ENCODE peak calls at places on chromosomes 11 and 22, in eight cellular contexts. One of them, this sample, is unnamed.

GRCh38 chr11:114036156-114036811 is 23.2 kb upstream of the ZBTB16 start:
- DNase-seq in Peyer's patch: peak
- DNase-seq in activated naive CD4-positive, alpha-beta T cell treated with Interleukin-2 at 50 U/mL for 16 hours: peak
- DNase-seq in stimulated activated CD4-positive, alpha-beta T cell treated with anti-CD3 and anti-CD28 coated beads, Interleukin-4, amount 100 ng/mL, for 4 hours: peak
- DNase-seq in dorsolateral prefrontal cortex: peak
- DNase-seq in brain microvascular endothelial cell: no peak
- DNase-seq in right lobe of liver: peak
- DNase-seq in Kasumi-1: peak
- DNase-seq in this sample: no peak

GRCh38 chr22:27110985-27111451 is 453.6 kb downstream of the MIAT start:
- DNase-seq in right lobe of liver: no peak
- DNase-seq in stimulated activated CD4-positive, alpha-beta T cell treated with anti-CD3 and anti-CD28 coated beads, Interleukin-4, amount 100 ng/mL, for 4 hours: no peak
- DNase-seq in Kasumi-1: no peak
- DNase-seq in dorsolateral prefrontal cortex: no peak
- DNase-seq in Peyer's patch: no peak
- DNase-seq in brain microvascular endothelial cell: peak
- DNase-seq in activated naive CD4-positive, alpha-beta T cell treated with Interleukin-2 at 50 U/mL for 16 hours: no peak
- DNase-seq in this sample: no peak

GRCh38 chr11:19345848-19346681 is 105.3 kb upstream of the E2F8 start:
- DNase-seq in dorsolateral prefrontal cortex: peak
- DNase-seq in brain microvascular endothelial cell: no peak
- DNase-seq in stimulated activated CD4-positive, alpha-beta T cell treated with anti-CD3 and anti-CD28 coated beads, Interleukin-4, amount 100 ng/mL, for 4 hours: no peak
- DNase-seq in activated naive CD4-positive, alpha-beta T cell treated with Interleukin-2 at 50 U/mL for 16 hours: no peak
- DNase-seq in Kasumi-1: no peak
- DNase-seq in right lobe of liver: peak
- DNase-seq in Peyer's patch: no peak
- DNase-seq in this sample: no peak

GRCh38 chr11:131652231-131652630 is 281.8 kb downstream of the NTM start:
- DNase-seq in dorsolateral prefrontal cortex: no peak
- DNase-seq in right lobe of liver: no peak
- DNase-seq in Kasumi-1: no peak
- DNase-seq in activated naive CD4-positive, alpha-beta T cell treated with Interleukin-2 at 50 U/mL for 16 hours: no peak
- DNase-seq in brain microvascular endothelial cell: no peak
- DNase-seq in Peyer's patch: no peak
- DNase-seq in stimulated activated CD4-positive, alpha-beta T cell treated with anti-CD3 and anti-CD28 coated beads, Interleukin-4, amount 100 ng/mL, for 4 hours: no peak
- DNase-seq in this sample: no peak

GRCh38 chr11:124812876-124813275 is 12.7 kb upstream of the MSANTD2 start:
- DNase-seq in Peyer's patch: no peak
- DNase-seq in Kasumi-1: no peak
- DNase-seq in brain microvascular endothelial cell: no peak
- DNase-seq in right lobe of liver: no peak
- DNase-seq in activated naive CD4-positive, alpha-beta T cell treated with Interleukin-2 at 50 U/mL for 16 hours: no peak
- DNase-seq in stimulated activated CD4-positive, alpha-beta T cell treated with anti-CD3 and anti-CD28 coated beads, Interleukin-4, amount 100 ng/mL, for 4 hours: no peak
- DNase-seq in dorsolateral prefrontal cortex: no peak
- DNase-seq in this sample: no peak

GRCh38 chr11:64318694-64319420 is 936 bp downstream of the PRDX5 start:
- DNase-seq in right lobe of liver: no peak
- DNase-seq in brain microvascular endothelial cell: no peak
- DNase-seq in activated naive CD4-positive, alpha-beta T cell treated with Interleukin-2 at 50 U/mL for 16 hours: no peak
- DNase-seq in Kasumi-1: no peak
- DNase-seq in Peyer's patch: no peak
- DNase-seq in dorsolateral prefrontal cortex: no peak
- DNase-seq in stimulated activated CD4-positive, alpha-beta T cell treated with anti-CD3 and anti-CD28 coated beads, Interleukin-4, amount 100 ng/mL, for 4 hours: no peak
- DNase-seq in this sample: no peak

GRCh38 chr11:1224491-1225385 is 1.9 kb downstream of the MUC5B start:
- DNase-seq in brain microvascular endothelial cell: no peak
- DNase-seq in dorsolateral prefrontal cortex: no peak
- DNase-seq in stimulated activated CD4-positive, alpha-beta T cell treated with anti-CD3 and anti-CD28 coated beads, Interleukin-4, amount 100 ng/mL, for 4 hours: no peak
- DNase-seq in activated naive CD4-positive, alpha-beta T cell treated with Interleukin-2 at 50 U/mL for 16 hours: no peak
- DNase-seq in Kasumi-1: no peak
- DNase-seq in Peyer's patch: no peak
- DNase-seq in right lobe of liver: peak
- DNase-seq in this sample: no peak

GRCh38 chr11:44418438-44418795 is 108.5 kb upstream of the ALX4 start:
- DNase-seq in dorsolateral prefrontal cortex: no peak
- DNase-seq in Kasumi-1: no peak
- DNase-seq in brain microvascular endothelial cell: no peak
- DNase-seq in right lobe of liver: no peak
- DNase-seq in stimulated activated CD4-positive, alpha-beta T cell treated with anti-CD3 and anti-CD28 coated beads, Interleukin-4, amount 100 ng/mL, for 4 hours: no peak
- DNase-seq in activated naive CD4-positive, alpha-beta T cell treated with Interleukin-2 at 50 U/mL for 16 hours: no peak
- DNase-seq in Peyer's patch: no peak
- DNase-seq in this sample: no peak

GRCh38 chr22:43155789-43156188 is 4.4 kb downstream of the TSPO start:
- DNase-seq in right lobe of liver: no peak
- DNase-seq in dorsolateral prefrontal cortex: no peak
- DNase-seq in activated naive CD4-positive, alpha-beta T cell treated with Interleukin-2 at 50 U/mL for 16 hours: no peak
- DNase-seq in brain microvascular endothelial cell: no peak
- DNase-seq in Kasumi-1: no peak
- DNase-seq in Peyer's patch: no peak
- DNase-seq in stimulated activated CD4-positive, alpha-beta T cell treated with anti-CD3 and anti-CD28 coated beads, Interleukin-4, amount 100 ng/mL, for 4 hours: no peak
- DNase-seq in this sample: no peak

GRCh38 chr11:62298975-62299374 is at the start of gene SCGB1D4:
- DNase-seq in Kasumi-1: no peak
- DNase-seq in stimulated activated CD4-positive, alpha-beta T cell treated with anti-CD3 and anti-CD28 coated beads, Interleukin-4, amount 100 ng/mL, for 4 hours: no peak
- DNase-seq in activated naive CD4-positive, alpha-beta T cell treated with Interleukin-2 at 50 U/mL for 16 hours: no peak
- DNase-seq in Peyer's patch: no peak
- DNase-seq in brain microvascular endothelial cell: no peak
- DNase-seq in right lobe of liver: no peak
- DNase-seq in dorsolateral prefrontal cortex: no peak
- DNase-seq in this sample: no peak

GRCh38 chr11:96664108-96664507 is 274.3 kb downstream of the JRKL start:
- DNase-seq in stimulated activated CD4-positive, alpha-beta T cell treated with anti-CD3 and anti-CD28 coated beads, Interleukin-4, amount 100 ng/mL, for 4 hours: no peak
- DNase-seq in activated naive CD4-positive, alpha-beta T cell treated with Interleukin-2 at 50 U/mL for 16 hours: no peak
- DNase-seq in Peyer's patch: no peak
- DNase-seq in dorsolateral prefrontal cortex: no peak
- DNase-seq in right lobe of liver: no peak
- DNase-seq in Kasumi-1: no peak
- DNase-seq in brain microvascular endothelial cell: no peak
- DNase-seq in this sample: no peak

GRCh38 chr11:4025248-4025956 is 69.2 kb upstream of the RRM1 start:
- DNase-seq in stimulated activated CD4-positive, alpha-beta T cell treated with anti-CD3 and anti-CD28 coated beads, Interleukin-4, amount 100 ng/mL, for 4 hours: no peak
- DNase-seq in Kasumi-1: no peak
- DNase-seq in Peyer's patch: no peak
- DNase-seq in activated naive CD4-positive, alpha-beta T cell treated with Interleukin-2 at 50 U/mL for 16 hours: no peak
- DNase-seq in dorsolateral prefrontal cortex: no peak
- DNase-seq in right lobe of liver: no peak
- DNase-seq in brain microvascular endothelial cell: no peak
- DNase-seq in this sample: no peak

GRCh38 chr11:8501838-8502237 is 92.2 kb downstream of the STK33 start:
- DNase-seq in Peyer's patch: no peak
- DNase-seq in right lobe of liver: no peak
- DNase-seq in stimulated activated CD4-positive, alpha-beta T cell treated with anti-CD3 and anti-CD28 coated beads, Interleukin-4, amount 100 ng/mL, for 4 hours: no peak
- DNase-seq in brain microvascular endothelial cell: peak
- DNase-seq in activated naive CD4-positive, alpha-beta T cell treated with Interleukin-2 at 50 U/mL for 16 hours: no peak
- DNase-seq in Kasumi-1: no peak
- DNase-seq in dorsolateral prefrontal cortex: no peak
- DNase-seq in this sample: no peak

GRCh38 chr11:68141247-68142027 is 20.2 kb upstream of the CHKA start:
- DNase-seq in Kasumi-1: no peak
- DNase-seq in brain microvascular endothelial cell: no peak
- DNase-seq in dorsolateral prefrontal cortex: no peak
- DNase-seq in activated naive CD4-positive, alpha-beta T cell treated with Interleukin-2 at 50 U/mL for 16 hours: no peak
- DNase-seq in stimulated activated CD4-positive, alpha-beta T cell treated with anti-CD3 and anti-CD28 coated beads, Interleukin-4, amount 100 ng/mL, for 4 hours: no peak
- DNase-seq in right lobe of liver: no peak
- DNase-seq in Peyer's patch: no peak
- DNase-seq in this sample: no peak

GRCh38 chr11:132734217-132734616 is 798.1 kb downstream of the OPCML start:
- DNase-seq in brain microvascular endothelial cell: peak
- DNase-seq in Peyer's patch: no peak
- DNase-seq in activated naive CD4-positive, alpha-beta T cell treated with Interleukin-2 at 50 U/mL for 16 hours: no peak
- DNase-seq in right lobe of liver: no peak
- DNase-seq in dorsolateral prefrontal cortex: no peak
- DNase-seq in Kasumi-1: no peak
- DNase-seq in stimulated activated CD4-positive, alpha-beta T cell treated with anti-CD3 and anti-CD28 coated beads, Interleukin-4, amount 100 ng/mL, for 4 hours: no peak
- DNase-seq in this sample: no peak

GRCh38 chr11:134728186-134728585 is 316.1 kb upstream of the B3GAT1 start:
- DNase-seq in brain microvascular endothelial cell: no peak
- DNase-seq in dorsolateral prefrontal cortex: no peak
- DNase-seq in Kasumi-1: no peak
- DNase-seq in right lobe of liver: no peak
- DNase-seq in Peyer's patch: no peak
- DNase-seq in stimulated activated CD4-positive, alpha-beta T cell treated with anti-CD3 and anti-CD28 coated beads, Interleukin-4, amount 100 ng/mL, for 4 hours: no peak
- DNase-seq in activated naive CD4-positive, alpha-beta T cell treated with Interleukin-2 at 50 U/mL for 16 hours: no peak
- DNase-seq in this sample: no peak

GRCh38 chr11:102201776-102202175 is 91.5 kb downstream of the YAP1 start:
- DNase-seq in stimulated activated CD4-positive, alpha-beta T cell treated with anti-CD3 and anti-CD28 coated beads, Interleukin-4, amount 100 ng/mL, for 4 hours: no peak
- DNase-seq in dorsolateral prefrontal cortex: no peak
- DNase-seq in right lobe of liver: no peak
- DNase-seq in Peyer's patch: no peak
- DNase-seq in Kasumi-1: no peak
- DNase-seq in brain microvascular endothelial cell: no peak
- DNase-seq in activated naive CD4-positive, alpha-beta T cell treated with Interleukin-2 at 50 U/mL for 16 hours: no peak
- DNase-seq in this sample: no peak

GRCh38 chr22:45341503-45341902 is 31.8 kb downstream of the FAM118A start:
- DNase-seq in Kasumi-1: no peak
- DNase-seq in Peyer's patch: peak
- DNase-seq in brain microvascular endothelial cell: no peak
- DNase-seq in right lobe of liver: no peak
- DNase-seq in activated naive CD4-positive, alpha-beta T cell treated with Interleukin-2 at 50 U/mL for 16 hours: peak
- DNase-seq in dorsolateral prefrontal cortex: no peak
- DNase-seq in stimulated activated CD4-positive, alpha-beta T cell treated with anti-CD3 and anti-CD28 coated beads, Interleukin-4, amount 100 ng/mL, for 4 hours: peak
- DNase-seq in this sample: no peak

GRCh38 chr22:25069758-25070461 is 117.4 kb downstream of the KIAA1671 start:
- DNase-seq in stimulated activated CD4-positive, alpha-beta T cell treated with anti-CD3 and anti-CD28 coated beads, Interleukin-4, amount 100 ng/mL, for 4 hours: no peak
- DNase-seq in Peyer's patch: no peak
- DNase-seq in dorsolateral prefrontal cortex: no peak
- DNase-seq in right lobe of liver: no peak
- DNase-seq in Kasumi-1: no peak
- DNase-seq in activated naive CD4-positive, alpha-beta T cell treated with Interleukin-2 at 50 U/mL for 16 hours: peak
- DNase-seq in brain microvascular endothelial cell: no peak
- DNase-seq in this sample: no peak

GRCh38 chr11:119175493-119176077 is 7.1 kb downstream of the NLRX1 start:
- DNase-seq in right lobe of liver: no peak
- DNase-seq in Peyer's patch: no peak
- DNase-seq in stimulated activated CD4-positive, alpha-beta T cell treated with anti-CD3 and anti-CD28 coated beads, Interleukin-4, amount 100 ng/mL, for 4 hours: no peak
- DNase-seq in brain microvascular endothelial cell: no peak
- DNase-seq in activated naive CD4-positive, alpha-beta T cell treated with Interleukin-2 at 50 U/mL for 16 hours: no peak
- DNase-seq in dorsolateral prefrontal cortex: no peak
- DNase-seq in Kasumi-1: no peak
- DNase-seq in this sample: no peak

GRCh38 chr11:20854214-20854613 is 184.8 kb downstream of the NELL1 start:
- DNase-seq in activated naive CD4-positive, alpha-beta T cell treated with Interleukin-2 at 50 U/mL for 16 hours: no peak
- DNase-seq in right lobe of liver: no peak
- DNase-seq in stimulated activated CD4-positive, alpha-beta T cell treated with anti-CD3 and anti-CD28 coated beads, Interleukin-4, amount 100 ng/mL, for 4 hours: no peak
- DNase-seq in brain microvascular endothelial cell: no peak
- DNase-seq in dorsolateral prefrontal cortex: no peak
- DNase-seq in Peyer's patch: no peak
- DNase-seq in Kasumi-1: no peak
- DNase-seq in this sample: no peak

GRCh38 chr11:44004452-44004833 is 43.3 kb upstream of the ACCSL start:
- DNase-seq in Peyer's patch: no peak
- DNase-seq in stimulated activated CD4-positive, alpha-beta T cell treated with anti-CD3 and anti-CD28 coated beads, Interleukin-4, amount 100 ng/mL, for 4 hours: no peak
- DNase-seq in activated naive CD4-positive, alpha-beta T cell treated with Interleukin-2 at 50 U/mL for 16 hours: no peak
- DNase-seq in right lobe of liver: no peak
- DNase-seq in Kasumi-1: no peak
- DNase-seq in dorsolateral prefrontal cortex: no peak
- DNase-seq in brain microvascular endothelial cell: no peak
- DNase-seq in this sample: no peak

GRCh38 chr11:22703561-22703960 is 37.1 kb downstream of the GAS2 start:
- DNase-seq in brain microvascular endothelial cell: no peak
- DNase-seq in activated naive CD4-positive, alpha-beta T cell treated with Interleukin-2 at 50 U/mL for 16 hours: no peak
- DNase-seq in Peyer's patch: no peak
- DNase-seq in Kasumi-1: no peak
- DNase-seq in right lobe of liver: no peak
- DNase-seq in dorsolateral prefrontal cortex: no peak
- DNase-seq in stimulated activated CD4-positive, alpha-beta T cell treated with anti-CD3 and anti-CD28 coated beads, Interleukin-4, amount 100 ng/mL, for 4 hours: no peak
- DNase-seq in this sample: no peak

GRCh38 chr11:57777969-57778317 is 16.3 kb downstream of the CTNND1 start:
- DNase-seq in activated naive CD4-positive, alpha-beta T cell treated with Interleukin-2 at 50 U/mL for 16 hours: no peak
- DNase-seq in brain microvascular endothelial cell: peak
- DNase-seq in Kasumi-1: no peak
- DNase-seq in stimulated activated CD4-positive, alpha-beta T cell treated with anti-CD3 and anti-CD28 coated beads, Interleukin-4, amount 100 ng/mL, for 4 hours: no peak
- DNase-seq in Peyer's patch: no peak
- DNase-seq in dorsolateral prefrontal cortex: no peak
- DNase-seq in right lobe of liver: peak
- DNase-seq in this sample: no peak

GRCh38 chr11:106022795-106023275 is 795 bp upstream of the MSANTD4 start:
- DNase-seq in dorsolateral prefrontal cortex: no peak
- DNase-seq in activated naive CD4-positive, alpha-beta T cell treated with Interleukin-2 at 50 U/mL for 16 hours: no peak
- DNase-seq in right lobe of liver: no peak
- DNase-seq in brain microvascular endothelial cell: no peak
- DNase-seq in stimulated activated CD4-positive, alpha-beta T cell treated with anti-CD3 and anti-CD28 coated beads, Interleukin-4, amount 100 ng/mL, for 4 hours: no peak
- DNase-seq in Kasumi-1: no peak
- DNase-seq in Peyer's patch: no peak
- DNase-seq in this sample: no peak

GRCh38 chr22:32389685-32390084 is 22.4 kb downstream of the RTCB start:
- DNase-seq in Peyer's patch: no peak
- DNase-seq in right lobe of liver: no peak
- DNase-seq in Kasumi-1: peak
- DNase-seq in brain microvascular endothelial cell: peak
- DNase-seq in dorsolateral prefrontal cortex: peak
- DNase-seq in activated naive CD4-positive, alpha-beta T cell treated with Interleukin-2 at 50 U/mL for 16 hours: peak
- DNase-seq in stimulated activated CD4-positive, alpha-beta T cell treated with anti-CD3 and anti-CD28 coated beads, Interleukin-4, amount 100 ng/mL, for 4 hours: peak
- DNase-seq in this sample: no peak

GRCh38 chr11:99422581-99423434 is 402.1 kb downstream of the CNTN5 start:
- DNase-seq in dorsolateral prefrontal cortex: no peak
- DNase-seq in stimulated activated CD4-positive, alpha-beta T cell treated with anti-CD3 and anti-CD28 coated beads, Interleukin-4, amount 100 ng/mL, for 4 hours: no peak
- DNase-seq in brain microvascular endothelial cell: no peak
- DNase-seq in right lobe of liver: no peak
- DNase-seq in Kasumi-1: no peak
- DNase-seq in activated naive CD4-positive, alpha-beta T cell treated with Interleukin-2 at 50 U/mL for 16 hours: no peak
- DNase-seq in Peyer's patch: no peak
- DNase-seq in this sample: no peak

This sample was measured in GDM1.